ENCODE peak calls at places on chromosomes 6 and 20, in five cellular contexts. D is NCI-H2081 treated with DMSO at 0.1 percent for 48 hours, K is pancreas, W is left cardiac atrium, Y is T-helper 17 cell. L is an unnamed sample.

GRCh38 chr20:45518282-45518681 is 2.9 kb upstream of the SPINT3 start:
- DNase-seq in W (no peak), K (no peak), D (no peak), Y (no peak), L (no peak)

GRCh38 chr20:37729452-37729851 is 35.6 kb downstream of the CTNNBL1 start:
- DNase-seq in K (no peak), D (no peak), W (no peak), Y (no peak), L (no peak)

GRCh38 chr6:47405273-47405672 is 72.3 kb upstream of the CD2AP start:
- DNase-seq in W (no peak), D (no peak), K (no peak), Y (no peak), L (peak)

GRCh38 chr20:16527438-16527837 is 45.8 kb downstream of the KIF16B start:
- DNase-seq in Y (no peak), W (no peak), K (no peak), D (no peak), L (no peak)

GRCh38 chr6:51968265-51968664 is 119.1 kb downstream of the PKHD1 start:
- DNase-seq in D (no peak), W (no peak), K (no peak), Y (no peak), L (no peak)

GRCh38 chr6:16333580-16333979 is 95.2 kb downstream of the GMPR start:
- DNase-seq in D (no peak), Y (no peak), K (no peak), W (no peak), L (no peak)

GRCh38 chr20:33826270-33826897 is 15.2 kb downstream of the CHMP4B start:
- DNase-seq in Y (no peak), W (no peak), K (peak), D (no peak), L (no peak)

GRCh38 chr6:77683515-77683914 is 30.7 kb downstream of the MEI4 start:
- DNase-seq in K (no peak), D (no peak), Y (no peak), W (no peak), L (no peak)

GRCh38 chr20:21027569-21027968 is 78.6 kb downstream of the LINC00237 start:
- DNase-seq in D (no peak), K (no peak), Y (no peak), W (no peak), L (no peak)

GRCh38 chr20:4896971-4897497 is 104.3 kb downstream of the SLC23A2 start:
- DNase-seq in D (no peak), Y (no peak), K (no peak), W (no peak), L (no peak)

GRCh38 chr6:95593025-95593424 is 15.7 kb downstream of the MANEA start:
- DNase-seq in W (no peak), Y (no peak), K (no peak), D (no peak), L (peak)

GRCh38 chr6:7219310-7219709 is 93.7 kb downstream of the SSR1 start:
- DNase-seq in Y (no peak), W (peak), K (no peak), D (no peak), L (no peak)

GRCh38 chr6:1179571-1180459 is 132.1 kb upstream of the FOXQ1 start:
- DNase-seq in Y (no peak), K (no peak), W (no peak), D (no peak), L (no peak)

GRCh38 chr6:124823240-124824105 is 138.8 kb upstream of the RNF217 start:
- DNase-seq in D (no peak), W (no peak), K (no peak), Y (no peak), L (no peak)

GRCh38 chr6:106128981-106129761 is 43.0 kb downstream of the PRDM1 start:
- DNase-seq in Y (no peak), K (no peak), W (no peak), D (no peak), L (peak)

GRCh38 chr6:114080891-114081510 is 110.1 kb upstream of the HDAC2 start:
- DNase-seq in D (no peak), K (no peak), Y (no peak), W (no peak), L (no peak)

GRCh38 chr20:2703716-2704475 is 11.3 kb downstream of the EBF4 start:
- DNase-seq in D (no peak), W (no peak), Y (no peak), K (no peak), L (no peak)

GRCh38 chr20:17818187-17818586 is 118.4 kb downstream of the BANF2 start:
- DNase-seq in Y (no peak), D (no peak), K (no peak), W (no peak), L (peak)

GRCh38 chr6:16521528-16521927 is 239.7 kb downstream of the ATXN1 start:
- DNase-seq in Y (no peak), D (no peak), W (no peak), K (no peak), L (peak)

GRCh38 chr6:148335582-148335981 is 7.1 kb upstream of the SASH1 start:
- DNase-seq in D (no peak), K (no peak), W (no peak), Y (no peak), L (no peak)

GRCh38 chr6:138610816-138611215 is 111.5 kb upstream of the NHSL1 start:
- DNase-seq in W (no peak), D (no peak), Y (no peak), K (no peak), L (no peak)

GRCh38 chr20:21047981-21048380 is 58.2 kb downstream of the LINC00237 start:
- DNase-seq in K (no peak), W (no peak), Y (no peak), D (no peak), L (no peak)

GRCh38 chr20:58998656-58999055 is 8.4 kb downstream of the CTSZ start:
- DNase-seq in K (no peak), W (no peak), D (no peak), Y (no peak), L (no peak)

GRCh38 chr6:6798430-6798829 is 209.9 kb downstream of the LY86 start:
- DNase-seq in Y (no peak), D (no peak), W (no peak), K (no peak), L (no peak)

GRCh38 chr6:95948324-95948723 is 67.5 kb upstream of the FUT9 start:
- DNase-seq in W (no peak), D (no peak), K (no peak), Y (no peak), L (no peak)

GRCh38 chr6:3808759-3809514 is 40.2 kb upstream of the FAM50B start:
- DNase-seq in D (no peak), K (no peak), W (peak), Y (no peak), L (no peak)

GRCh38 chr20:62603021-62603906 is 39.0 kb upstream of the SLCO4A1 start:
- DNase-seq in W (peak), K (peak), Y (no peak), D (peak), L (no peak)

GRCh38 chr6:166419268-166419667 is 36.5 kb upstream of the MPC1 start:
- DNase-seq in D (no peak), K (no peak), Y (no peak), W (no peak), L (peak)

GRCh38 chr6:13762648-13763441 is 51.2 kb upstream of the RANBP9 start:
- DNase-seq in Y (no peak), K (no peak), W (no peak), D (no peak), L (no peak)

GRCh38 chr6:156916108-156916801 is 139.1 kb downstream of the ARID1B start:
- DNase-seq in K (no peak), D (no peak), W (no peak), Y (no peak), L (no peak)

GRCh38 chr20:50587291-50587961 is 77.2 kb downstream of the PTPN1 start:
- DNase-seq in W (no peak), K (no peak), D (no peak), Y (no peak), L (no peak)

GRCh38 chr6:37099442-37099841 is 70.5 kb upstream of the PIM1 start:
- DNase-seq in D (no peak), K (no peak), Y (no peak), W (no peak), L (no peak)

GRCh38 chr6:127332383-127332961 is 10.9 kb downstream of the ECHDC1 start:
- DNase-seq in D (no peak), K (no peak), W (no peak), Y (no peak), L (no peak)